ENCODE peak calls at places on chromosomes 16 and 17, in eight cellular contexts. W is effector memory CD4-positive, alpha-beta T cell; U is fibroblast of lung; P is MM.1S; E is cardiac muscle cell; T is GM23248; K is CD8-positive, alpha-beta T cell; J is tibial nerve. F is an unnamed sample. For H3K4me1, the result is how much of the 10 kb centered on the place peaks cover.

GRCh38 chr16:7355758-7356157 is 23.1 kb downstream of the RBFOX1 start:
- DNase-seq in W (no peak), U (no peak), P (no peak), E (no peak), T (no peak), K (no peak), J (no peak), F (no peak)

GRCh38 chr16:2514333-2515179 is 804 bp downstream of the ATP6V0C start:
- DNase-seq in W (peak), U (no peak), P (no peak), E (no peak), T (peak), K (no peak), J (no peak), F (peak)

GRCh38 chr16:81940781-81941560 is 70.3 kb downstream of the SDR42E1 start:
- DNase-seq in W (no peak), U (peak), P (no peak), E (peak), T (peak), K (no peak), J (no peak), F (peak)

GRCh38 chr17:82320140-82320840 is 2.9 kb upstream of the CD7 start:
- DNase-seq in W (no peak), U (no peak), P (no peak), E (no peak), T (no peak), K (no peak), J (no peak), F (no peak)

GRCh38 chr17:16381496-16381820 is 567 bp downstream of the UBB start:
- DNase-seq in W (no peak), U (peak), P (no peak), E (peak), T (peak), K (no peak), J (no peak), F (peak)

GRCh38 chr16:67673712-67674580 is 7.3 kb downstream of the C16orf86 start:
- DNase-seq in W (no peak), U (no peak), P (no peak), E (peak), T (no peak), K (no peak), J (peak), F (no peak)

GRCh38 chr16:56066617-56067016 is 124.7 kb upstream of the GNAO1 start:
- DNase-seq in W (no peak), U (no peak), P (no peak), E (no peak), T (no peak), K (no peak), J (no peak), F (no peak)

GRCh38 chr16:85086347-85087291 is 25.7 kb downstream of the CIBAR2 start:
- DNase-seq in W (peak), U (peak), P (peak), E (peak), T (peak), K (peak), J (peak), F (peak)

GRCh38 chr17:6986676-6987075 is 9.2 kb upstream of the ALOX12 start:
- DNase-seq in W (no peak), U (no peak), P (no peak), E (no peak), T (no peak), K (no peak), J (no peak), F (no peak)

GRCh38 chr17:83056583-83057396 is 22.6 kb upstream of the METRNL start:
- DNase-seq in W (no peak), U (no peak), P (no peak), E (no peak), T (peak), K (no peak), J (peak), F (no peak)

GRCh38 chr17:6716736-6717135 is 3.6 kb upstream of the SLC13A5 start:
- DNase-seq in W (no peak), U (no peak), P (no peak), E (no peak), T (no peak), K (no peak), J (no peak), F (no peak)

GRCh38 chr17:79747508-79748295 is 17.0 kb downstream of the ENPP7 start:
- DNase-seq in W (no peak), U (no peak), P (no peak), E (no peak), T (peak), K (no peak), J (no peak), F (no peak)

GRCh38 chr16:89557230-89557935 is 3.1 kb upstream of the RPL13 start:
- DNase-seq in W (peak), U (peak), P (peak), E (peak), T (peak), K (peak), J (peak), F (peak)

GRCh38 chr17:79619196-79619595 is 8.3 kb upstream of the RBFOX3 start:
- DNase-seq in W (no peak), U (no peak), P (no peak), E (no peak), T (no peak), K (no peak), J (no peak), F (no peak)

GRCh38 chr17:82970067-82970466 is 109.3 kb upstream of the METRNL start:
- DNase-seq in W (no peak), U (no peak), P (no peak), E (no peak), T (no peak), K (no peak), J (no peak), F (no peak)

GRCh38 chr16:78551487-78552085 is 452.1 kb downstream of the WWOX start:
- DNase-seq in W (no peak), U (no peak), P (peak), E (no peak), T (no peak), K (no peak), J (no peak), F (no peak)

GRCh38 chr16:3456374-3456773 is 12.9 kb downstream of the NAA60 start:
- DNase-seq in W (no peak), U (no peak), P (no peak), E (peak), T (peak), K (no peak), J (peak), F (no peak)

GRCh38 chr17:499836-500543 is 147.4 kb upstream of the RPH3AL start:
- DNase-seq in W (no peak), U (no peak), P (no peak), E (no peak), T (no peak), K (peak), J (no peak), F (peak)

GRCh38 chr16:88194397-88195020 is 188.2 kb upstream of the ZNF469 start:
- DNase-seq in W (no peak), U (peak), P (no peak), E (no peak), T (peak), K (no peak), J (peak), F (no peak)

GRCh38 chr16:89720520-89720858 is 209 bp downstream of the VPS9D1 start:
- DNase-seq in W (no peak), U (peak), P (no peak), E (no peak), T (peak), K (no peak), J (no peak), F (peak)

GRCh38 chr16:69286941-69287713 is 24.0 kb upstream of the VPS4A start:
- DNase-seq in W (no peak), U (peak), P (peak), E (peak), T (peak), K (peak), J (peak), F (peak)

GRCh38 chr17:82085931-82086764 is 11.9 kb downstream of the FASN start:
- DNase-seq in W (no peak), U (no peak), P (no peak), E (no peak), T (no peak), K (no peak), J (no peak), F (no peak)

GRCh38 chr16:86363836-86364618 is 146.3 kb upstream of the FOXF1 start:
- DNase-seq in W (no peak), U (peak), P (no peak), E (peak), T (peak), K (no peak), J (no peak), F (no peak)

GRCh38 chr17:81731271-81731670 is 19.2 kb downstream of the SLC25A10 start:
- DNase-seq in W (no peak), U (peak), P (peak), E (peak), T (peak), K (no peak), J (no peak), F (no peak)

GRCh38 chr16:60684002-60684401 is 1352.2 kb downstream of the CDH8 start:
- DNase-seq in W (no peak), U (no peak), P (peak), E (no peak), T (no peak), K (no peak), J (no peak), F (no peak)

GRCh38 chr17:65359016-65359415 is 202.4 kb downstream of the AXIN2 start:
- DNase-seq in W (no peak), U (peak), P (no peak), E (peak), T (peak), K (no peak), J (no peak), F (no peak)

GRCh38 chr16:31085873-31086628 is 2.7 kb downstream of the PRSS53 start:
- DNase-seq in W (no peak), U (no peak), P (no peak), E (no peak), T (no peak), K (no peak), J (no peak), F (no peak)

GRCh38 chr17:19244357-19244756 is 7.2 kb downstream of the EPN2 start:
- DNase-seq in W (no peak), U (no peak), P (no peak), E (no peak), T (no peak), K (no peak), J (no peak), F (no peak)

GRCh38 chr17:79490530-79490929 is 120.3 kb downstream of the RBFOX3 start:
- DNase-seq in W (no peak), U (no peak), P (no peak), E (no peak), T (no peak), K (no peak), J (no peak), F (no peak)

GRCh38 chr16:74025-74424 is 1.6 kb upstream of the RHBDF1 start:
- DNase-seq in W (no peak), U (no peak), P (no peak), E (no peak), T (no peak), K (no peak), J (no peak), F (no peak)

GRCh38 chr16:71540-72341 is 690 bp downstream of the RHBDF1 start:
- DNase-seq in W (no peak), U (peak), P (no peak), E (peak), T (peak), K (no peak), J (peak), F (no peak)

GRCh38 chr16:74437-75318 is 2.2 kb upstream of the RHBDF1 start:
- DNase-seq in W (no peak), U (no peak), P (no peak), E (no peak), T (no peak), K (no peak), J (no peak), F (no peak)

GRCh38 chr16:71210-71539 is 1.3 kb downstream of the RHBDF1 start:
- DNase-seq in W (no peak), U (no peak), P (no peak), E (no peak), T (no peak), K (no peak), J (no peak), F (no peak)

DNA sequence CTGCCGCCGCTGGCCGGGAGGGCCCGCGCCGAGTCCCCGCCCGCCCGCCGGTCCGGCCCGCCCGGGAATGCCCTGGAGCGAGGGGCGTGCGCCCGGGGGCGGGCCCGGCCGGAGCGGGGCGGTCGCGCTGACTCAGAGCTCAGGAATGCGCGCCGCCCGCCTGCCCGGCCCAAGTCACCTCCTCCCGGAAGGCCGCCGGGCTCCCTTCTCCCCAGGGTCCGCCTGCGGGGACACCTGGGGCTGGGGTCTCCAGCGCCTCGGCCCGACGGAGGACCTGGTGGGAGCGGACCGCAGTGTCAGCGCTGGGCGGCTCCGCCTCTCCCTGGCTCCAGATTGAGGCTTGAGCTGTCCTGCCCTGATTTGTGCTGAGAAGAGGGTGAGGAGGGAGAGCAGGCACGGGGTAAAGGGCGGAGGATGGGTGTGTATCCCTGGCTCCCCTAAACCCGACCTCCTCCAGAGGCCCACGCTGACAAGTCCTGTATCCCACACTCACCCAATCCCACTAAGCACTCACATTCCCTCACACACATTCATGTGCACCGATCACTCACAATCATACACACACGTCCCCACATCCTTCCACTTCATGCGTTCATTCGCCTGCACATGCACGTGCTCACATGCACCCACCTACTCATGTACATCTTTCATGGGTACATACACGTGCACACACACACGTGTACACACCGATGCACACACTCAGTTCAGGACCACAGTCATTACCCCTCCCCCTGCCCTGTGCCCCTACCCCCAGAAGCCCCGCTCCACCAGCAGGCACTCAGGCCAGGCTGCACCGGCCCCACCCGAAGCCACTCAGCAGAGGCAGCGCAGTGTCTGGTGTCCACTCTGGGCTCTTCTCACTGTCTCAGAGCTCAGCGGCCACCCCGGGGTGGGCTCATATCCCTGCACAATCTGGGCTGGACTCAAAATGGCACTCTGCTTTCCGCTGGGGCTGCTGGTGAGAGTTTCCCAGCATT is at the start of gene RHBDF1:
- DNase-seq in W (no peak), U (no peak), P (peak), E (peak), T (peak), K (no peak), J (no peak), F (peak)
- H3K4me1 ChIP-seq in W (under half), U (half or more), P (under half), E (under half), T (under half), K (under half), J (under half), F (under half)

DNA sequence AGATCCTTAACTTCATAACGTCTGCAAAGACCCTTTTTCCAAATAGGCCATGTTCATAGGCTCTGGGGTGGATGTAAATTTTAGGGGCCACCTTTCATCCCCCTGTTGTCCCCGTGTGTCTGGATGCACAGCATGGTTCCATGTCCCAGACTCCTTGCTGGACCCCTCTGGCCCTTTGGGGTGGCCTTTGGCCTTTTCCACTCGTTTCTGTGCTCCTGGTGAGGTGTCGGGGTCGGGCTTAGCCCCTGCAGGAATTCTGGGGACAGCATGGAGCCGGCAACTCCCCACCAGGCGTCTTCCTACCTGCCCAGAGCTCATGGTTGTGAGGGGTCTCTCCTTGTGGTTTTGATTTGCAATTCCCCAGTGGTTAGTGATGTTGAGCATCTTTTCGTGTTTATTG is 183.5 kb downstream of the SEC14L1 start:
- DNase-seq in W (no peak), U (no peak), P (no peak), E (no peak), T (no peak), K (no peak), J (no peak), F (no peak)
- H3K4me1 ChIP-seq in W (under half), U (under half), P (under half), E (under half), T (under half), K (half or more), J (under half), F (half or more)

GRCh38 chr17:74563358-74563757 is 4.0 kb downstream of the CD300H start:
- DNase-seq in W (no peak), U (no peak), P (no peak), E (no peak), T (no peak), K (no peak), J (no peak), F (no peak)

GRCh38 chr17:74558882-74559519 is 8.3 kb downstream of the CD300H start:
- DNase-seq in W (no peak), U (no peak), P (no peak), E (no peak), T (no peak), K (no peak), J (no peak), F (no peak)

GRCh38 chr17:74566132-74566753 is 1.1 kb downstream of the CD300H start:
- DNase-seq in W (no peak), U (peak), P (peak), E (peak), T (peak), K (peak), J (peak), F (no peak)

GRCh38 chr17:74565116-74565515 is 2.2 kb downstream of the CD300H start:
- DNase-seq in W (no peak), U (no peak), P (no peak), E (no peak), T (no peak), K (no peak), J (no peak), F (no peak)

DNA sequence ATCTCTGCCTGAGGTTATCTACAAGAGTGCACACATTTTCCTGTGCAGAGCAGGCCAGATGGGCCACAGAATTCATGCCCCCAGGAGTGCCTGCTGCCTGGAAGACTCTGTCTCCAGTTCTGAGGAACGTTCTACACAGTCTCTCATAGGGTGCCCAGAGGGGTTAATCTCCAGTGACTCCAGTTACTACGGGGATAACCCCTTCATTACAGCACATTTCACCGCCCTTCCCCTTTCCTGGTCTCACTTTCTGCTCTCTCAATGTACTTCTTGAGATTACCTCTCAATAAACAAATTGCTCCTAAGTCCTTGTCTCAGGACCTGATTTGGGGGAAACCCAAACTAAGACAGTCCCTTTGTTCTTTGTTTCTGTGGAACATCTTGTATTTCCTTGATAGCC is 5.7 kb downstream of the CD300H start:
- DNase-seq in W (no peak), U (no peak), P (no peak), E (no peak), T (no peak), K (no peak), J (no peak), F (no peak)
- H3K4me1 ChIP-seq in W (under half), U (under half), P (under half), E (under half), T (under half), K (under half), J (under half), F (under half)

DNA sequence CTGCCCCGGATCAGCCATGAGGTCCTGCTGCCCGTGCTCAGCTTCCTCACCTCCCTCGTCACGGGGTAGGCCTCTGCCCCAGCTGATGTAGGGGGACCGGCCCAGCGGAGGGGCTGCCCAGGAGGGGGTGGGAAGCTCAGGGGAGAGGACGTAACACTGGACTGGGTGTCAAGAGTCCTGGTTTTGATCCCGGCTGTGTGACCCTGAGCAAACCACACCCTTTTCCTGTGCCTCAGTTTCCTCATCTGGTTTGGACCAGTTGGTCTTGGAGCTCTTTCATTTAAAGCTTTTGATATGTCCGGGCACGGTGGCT is 6.6 kb downstream of the WDR81 start:
- DNase-seq in W (no peak), U (no peak), P (no peak), E (no peak), T (no peak), K (no peak), J (no peak), F (no peak)
- H3K4me1 ChIP-seq in W (under half), U (under half), P (under half), E (under half), T (under half), K (under half), J (under half), F (under half)

GRCh38 chr17:63780507-63780906 is 6.5 kb downstream of the DDX42 start:
- DNase-seq in W (no peak), U (peak), P (no peak), E (no peak), T (peak), K (no peak), J (no peak), F (no peak)

GRCh38 chr17:63786117-63786516 is 12.1 kb downstream of the DDX42 start:
- DNase-seq in W (no peak), U (no peak), P (no peak), E (no peak), T (no peak), K (no peak), J (no peak), F (no peak)

GRCh38 chr17:63785556-63785955 is 11.6 kb downstream of the DDX42 start:
- DNase-seq in W (no peak), U (peak), P (no peak), E (peak), T (peak), K (no peak), J (no peak), F (no peak)

GRCh38 chr17:63783522-63783921 is 9.6 kb downstream of the DDX42 start:
- DNase-seq in W (no peak), U (no peak), P (no peak), E (no peak), T (no peak), K (no peak), J (no peak), F (no peak)

GRCh38 chr17:63780928-63781327 is 7.0 kb downstream of the DDX42 start:
- DNase-seq in W (no peak), U (no peak), P (no peak), E (no peak), T (no peak), K (no peak), J (no peak), F (no peak)
- H3K4me1 ChIP-seq in W (under half), U (under half), P (under half), E (under half), T (under half), K (under half), J (under half), F (half or more)